ENCODE peak calls at places on chromosomes 13 and 19, in six cellular contexts. N is H9; B is left lung; I is heart right ventricle; Z is Caco-2; C is naive thymus-derived CD4-positive, alpha-beta T cell. P is an unnamed sample. For H3K9me3, the result is how much of the 10 kb centered on the place peaks cover.

GRCh38 chr13:80979035-80979641 is 638.2 kb upstream of the SPRY2 start:
- DNase-seq in N (peak), B (no peak), I (peak), Z (peak), C (no peak), P (no peak)

GRCh38 chr13:32824671-32825070 is 191.6 kb upstream of the KL start:
- DNase-seq in N (peak), B (no peak), I (no peak), Z (peak), C (no peak), P (no peak)

GRCh38 chr13:113273856-113274590 is 23.0 kb upstream of the LAMP1 start:
- DNase-seq in N (no peak), B (peak), I (no peak), Z (peak), C (no peak), P (no peak)

GRCh38 chr19:16896913-16897571 is 8.2 kb downstream of the F2RL3 start:
- DNase-seq in N (peak), B (peak), I (peak), Z (peak), C (peak), P (peak)

GRCh38 chr19:10812902-10813404 is 23.1 kb downstream of the TMED1 start:
- DNase-seq in N (no peak), B (peak), I (peak), Z (no peak), C (no peak), P (no peak)

GRCh38 chr19:29775575-29775900 is 36.3 kb upstream of the CCNE1 start:
- DNase-seq in N (no peak), B (peak), I (no peak), Z (no peak), C (no peak), P (no peak)

GRCh38 chr13:95304446-95304845 is 3.2 kb upstream of the ABCC4 start:
- DNase-seq in N (no peak), B (no peak), I (no peak), Z (no peak), C (no peak), P (no peak)

GRCh38 chr13:113859311-113860050 is 4.4 kb downstream of the GAS6 start:
- DNase-seq in N (peak), B (no peak), I (peak), Z (no peak), C (no peak), P (no peak)

GRCh38 chr13:45521292-45521691 is 56.6 kb downstream of the COG3 start:
- DNase-seq in N (no peak), B (no peak), I (peak), Z (peak), C (no peak), P (no peak)

GRCh38 chr13:63774133-63774532 is 2358.5 kb upstream of the PCDH20 start:
- DNase-seq in N (no peak), B (no peak), I (no peak), Z (no peak), C (no peak), P (no peak)

GRCh38 chr19:46460981-46461380 is 10.4 kb downstream of the PNMA8A start:
- DNase-seq in N (no peak), B (no peak), I (no peak), Z (no peak), C (no peak), P (no peak)

GRCh38 chr13:113758651-113759524 is at the start of gene TMEM255B:
- DNase-seq in N (peak), B (peak), I (peak), Z (peak), C (peak), P (peak)

GRCh38 chr19:2047449-2048103 is 3.5 kb downstream of the MKNK2 start:
- DNase-seq in N (peak), B (peak), I (no peak), Z (no peak), C (peak), P (no peak)

GRCh38 chr19:3482507-3483225 is 575 bp downstream of the SMIM44 start:
- DNase-seq in N (no peak), B (peak), I (no peak), Z (no peak), C (no peak), P (no peak)

GRCh38 chr19:48815870-48816501 is 5.2 kb upstream of the BCAT2 start:
- DNase-seq in N (no peak), B (no peak), I (no peak), Z (peak), C (no peak), P (no peak)

GRCh38 chr13:22325761-22326160 is 654.9 kb downstream of the FGF9 start:
- DNase-seq in N (peak), B (no peak), I (no peak), Z (no peak), C (no peak), P (no peak)

GRCh38 chr19:3476830-3477229 is 3.5 kb downstream of the SMIM24 start:
- DNase-seq in N (no peak), B (no peak), I (no peak), Z (no peak), C (no peak), P (no peak)

GRCh38 chr19:47228168-47228936 is 2.6 kb downstream of the BBC3 start:
- DNase-seq in N (peak), B (no peak), I (no peak), Z (peak), C (peak), P (peak)

GRCh38 chr13:33284916-33285315 is 639 bp downstream of the STARD13 start:
- DNase-seq in N (no peak), B (no peak), I (no peak), Z (no peak), C (no peak), P (no peak)

GRCh38 chr13:76014618-76015315 is 378.6 kb downstream of the LMO7 start:
- DNase-seq in N (no peak), B (no peak), I (peak), Z (no peak), C (no peak), P (no peak)

GRCh38 chr13:88051746-88052482 is 380.7 kb downstream of the SLITRK5 start:
- DNase-seq in N (peak), B (peak), I (no peak), Z (no peak), C (no peak), P (no peak)

GRCh38 chr13:21033866-21034601 is 27.4 kb downstream of the LATS2 start:
- DNase-seq in N (no peak), B (no peak), I (no peak), Z (no peak), C (no peak), P (no peak)

DNA sequence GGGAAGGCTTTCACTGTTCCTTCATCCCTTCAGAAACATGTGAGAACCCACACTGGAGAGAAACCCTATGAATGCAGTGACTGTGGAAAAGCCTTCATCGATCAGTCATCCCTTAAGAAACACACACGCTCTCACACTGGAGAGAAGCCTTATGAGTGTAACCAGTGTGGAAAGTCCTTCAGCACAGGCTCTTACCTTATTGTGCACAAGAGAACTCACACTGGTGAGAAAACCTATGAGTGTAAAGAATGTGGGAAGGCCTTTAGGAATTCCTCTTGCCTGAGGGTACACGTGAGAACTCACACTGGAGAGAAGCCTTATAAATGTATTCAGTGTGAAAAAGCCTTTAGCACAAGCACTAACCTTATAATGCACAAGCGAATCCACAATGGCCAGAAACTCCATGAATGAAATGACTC is 18.6 kb downstream of the ZNF177 start:
- DNase-seq in N (no peak), B (no peak), I (no peak), Z (no peak), C (no peak), P (no peak)
- H3K9me3 ChIP-seq in N (half or more), B (half or more), I (half or more), Z (under half), C (half or more), P (half or more)

DNA sequence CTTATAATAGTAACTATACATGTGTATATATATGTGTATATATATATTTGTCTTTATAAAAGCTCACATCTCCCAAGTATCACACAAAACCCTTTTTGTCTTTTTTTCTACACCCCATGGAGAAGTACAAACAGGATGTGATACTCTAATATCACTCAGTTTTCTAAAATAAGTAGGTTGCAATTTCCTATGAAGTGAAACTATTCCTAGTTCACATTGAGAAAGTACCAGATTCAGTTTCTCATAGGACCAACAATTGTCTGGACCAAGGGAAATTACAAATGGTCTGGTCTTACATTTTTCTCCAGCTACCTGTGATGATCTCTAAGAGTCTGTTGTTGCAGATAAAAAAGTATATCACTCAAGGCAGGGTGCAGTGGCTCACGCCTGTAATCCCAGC is 17.9 kb upstream of the LILRB1 start:
- DNase-seq in N (no peak), B (no peak), I (no peak), Z (no peak), C (no peak), P (no peak)
- H3K9me3 ChIP-seq in N (half or more), B (under half), I (under half), Z (under half), C (under half), P (under half)

GRCh38 chr19:12205296-12205695 is 42.4 kb downstream of the ZNF136 start:
- DNase-seq in N (no peak), B (no peak), I (no peak), Z (no peak), C (no peak), P (no peak)
- H3K9me3 ChIP-seq in N (under half), B (half or more), I (under half), Z (under half), C (under half), P (under half)

GRCh38 chr19:53068834-53069233 is 24.3 kb downstream of the ERVV-2 start:
- DNase-seq in N (no peak), B (no peak), I (no peak), Z (no peak), C (no peak), P (no peak)

GRCh38 chr19:53068199-53068598 is 23.7 kb downstream of the ERVV-2 start:
- DNase-seq in N (no peak), B (no peak), I (no peak), Z (no peak), C (no peak), P (no peak)
- H3K9me3 ChIP-seq in N (under half), B (half or more), I (under half), Z (half or more), C (half or more), P (under half)

DNA sequence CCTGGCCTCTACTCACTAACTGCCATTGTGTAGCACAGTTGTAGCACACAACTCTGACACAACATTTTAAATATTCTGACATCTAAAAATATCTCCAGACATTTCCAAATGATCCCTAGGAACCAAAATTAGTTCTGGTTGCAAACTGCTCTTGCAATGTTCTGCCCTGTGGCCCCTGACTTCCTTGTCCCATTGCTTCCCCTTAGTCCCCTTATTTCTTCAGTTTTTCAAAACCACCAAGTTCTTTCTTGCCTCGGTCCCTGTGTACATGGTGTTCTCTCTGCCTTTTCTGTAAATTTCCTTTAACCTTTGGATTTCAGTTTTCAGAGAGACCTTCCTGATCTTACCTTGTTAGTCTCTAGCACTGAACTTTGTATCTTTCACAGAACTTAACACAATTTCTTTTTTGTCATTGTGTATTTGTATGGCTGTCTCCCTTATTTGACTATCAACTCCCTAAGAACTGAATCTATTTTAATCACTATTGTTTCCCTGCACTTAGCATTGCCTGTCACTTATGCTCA is 87.6 kb upstream of the MLNR start:
- DNase-seq in N (no peak), B (no peak), I (no peak), Z (no peak), C (no peak), P (no peak)
- H3K9me3 ChIP-seq in N (under half), B (under half), I (under half), Z (under half), C (under half), P (under half)

GRCh38 chr19:37353968-37354367 is 16.9 kb upstream of the ZNF527 start:
- DNase-seq in N (no peak), B (no peak), I (no peak), Z (no peak), C (no peak), P (no peak)
- H3K9me3 ChIP-seq in N (under half), B (half or more), I (under half), Z (under half), C (under half), P (under half)

GRCh38 chr19:36796714-36796999 is 24.1 kb upstream of the ZNF850 start:
- DNase-seq in N (no peak), B (no peak), I (no peak), Z (no peak), C (no peak), P (no peak)
- H3K9me3 ChIP-seq in N (under half), B (half or more), I (under half), Z (under half), C (half or more), P (under half)

GRCh38 chr19:58182989-58183821 is at the start of gene ZNF274:
- DNase-seq in N (peak), B (peak), I (peak), Z (peak), C (peak), P (peak)
- H3K9me3 ChIP-seq in N (under half), B (half or more), I (under half), Z (half or more), C (half or more), P (half or more)

DNA sequence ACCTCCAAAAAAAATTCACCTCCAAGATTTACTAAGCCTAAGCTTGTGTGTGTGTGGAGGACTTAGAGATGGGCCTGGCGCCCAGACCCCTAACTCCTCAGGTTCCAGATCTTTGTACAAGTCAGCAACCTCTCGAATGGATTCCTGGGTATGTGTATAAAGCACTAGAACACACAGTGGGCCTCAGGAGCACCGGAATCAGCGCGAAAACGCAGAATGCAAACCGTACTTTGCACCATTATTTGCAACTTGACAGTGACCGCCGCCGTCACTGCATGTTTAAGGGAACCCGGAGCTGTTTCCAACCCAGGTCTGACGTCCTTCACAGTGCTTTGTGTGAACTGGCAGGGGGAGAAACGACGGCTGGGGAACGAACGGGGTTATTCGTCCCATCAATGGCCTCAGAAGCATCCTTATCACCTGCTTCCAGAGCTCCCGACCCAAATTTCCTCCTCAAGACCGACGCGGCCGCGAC is 688 bp downstream of the ZNF606 start:
- DNase-seq in N (no peak), B (no peak), I (no peak), Z (no peak), C (no peak), P (peak)
- H3K9me3 ChIP-seq in N (under half), B (half or more), I (under half), Z (under half), C (half or more), P (under half)

P was measured in CD8-positive, alpha-beta T cell.